ENCODE peak calls at places on chromosomes 16 and 17, in nine cellular contexts. X is GM23248, T is mammary epithelial cell, I is PC-3, V is endothelial cell of umbilical vein, M is neuronal stem cell, H is HCT116, N is OCI-LY7, F is hepatocyte. J is an unnamed sample. For H3K4me1, the result is how much of the 10 kb centered on the place peaks cover.

GRCh38 chr16:112153-112840 is 26.2 kb downstream of the NPRL3 start:
- DNase-seq in X (no peak), T (no peak), I (no peak), V (no peak), M (no peak), H (no peak), N (no peak), F (no peak), J (no peak)

GRCh38 chr17:76237859-76238313 is 2.4 kb downstream of the RNF157 start:
- DNase-seq in X (peak), T (no peak), I (no peak), V (no peak), M (no peak), H (no peak), N (no peak), F (peak), J (no peak)

GRCh38 chr17:21689604-21690003 is 2.7 kb upstream of the KCNJ18 start:
- DNase-seq in X (peak), T (peak), I (peak), V (peak), M (no peak), H (peak), N (no peak), F (peak), J (no peak)

GRCh38 chr17:12620200-12620720 is 45.4 kb upstream of the MYOCD start:
- DNase-seq in X (no peak), T (no peak), I (no peak), V (no peak), M (no peak), H (no peak), N (no peak), F (no peak), J (peak)

GRCh38 chr17:7897773-7898172 is 9.2 kb downstream of the CHD3 start:
- DNase-seq in X (peak), T (peak), I (peak), V (peak), M (no peak), H (no peak), N (no peak), F (peak), J (no peak)

GRCh38 chr17:41284043-41284442 is 8.5 kb downstream of the KRTAP9-7 start:
- DNase-seq in X (peak), T (no peak), I (no peak), V (peak), M (no peak), H (no peak), N (no peak), F (peak), J (no peak)

GRCh38 chr16:84562174-84562815 is 55.6 kb downstream of the COTL1 start:
- DNase-seq in X (no peak), T (no peak), I (no peak), V (no peak), M (no peak), H (no peak), N (peak), F (no peak), J (no peak)

GRCh38 chr17:46782250-46782953 is 36.1 kb downstream of the WNT3 start:
- DNase-seq in X (peak), T (peak), I (peak), V (peak), M (no peak), H (no peak), N (peak), F (peak), J (peak)

GRCh38 chr17:60971515-60972369 is 294.1 kb downstream of the BCAS3 start:
- DNase-seq in X (peak), T (peak), I (peak), V (peak), M (peak), H (peak), N (peak), F (peak), J (peak)

GRCh38 chr17:28267720-28268609 is 51.0 kb upstream of the TMEM97 start:
- DNase-seq in X (no peak), T (no peak), I (no peak), V (no peak), M (no peak), H (no peak), N (no peak), F (no peak), J (no peak)

GRCh38 chr16:87854053-87854906 is 15.0 kb downstream of the SLC7A5 start:
- DNase-seq in X (no peak), T (peak), I (peak), V (no peak), M (no peak), H (no peak), N (no peak), F (peak), J (no peak)

GRCh38 chr17:14052886-14053615 is 16.3 kb upstream of the COX10 start:
- DNase-seq in X (peak), T (peak), I (no peak), V (no peak), M (no peak), H (no peak), N (no peak), F (peak), J (no peak)

GRCh38 chr16:52386694-52387093 is 160.2 kb downstream of the TOX3 start:
- DNase-seq in X (no peak), T (no peak), I (no peak), V (no peak), M (no peak), H (no peak), N (no peak), F (no peak), J (no peak)

GRCh38 chr16:3017806-3018506 is at the start of gene CLDN6:
- DNase-seq in X (no peak), T (no peak), I (no peak), V (peak), M (peak), H (no peak), N (peak), F (peak), J (peak)

GRCh38 chr16:3014971-3015370 is 2.2 kb downstream of the CLDN9 start:
- DNase-seq in X (no peak), T (no peak), I (no peak), V (no peak), M (no peak), H (no peak), N (no peak), F (no peak), J (no peak)

GRCh38 chr16:3019594-3020246 is 448 bp upstream of the TNFRSF12A start:
- DNase-seq in X (no peak), T (no peak), I (no peak), V (no peak), M (no peak), H (no peak), N (no peak), F (no peak), J (no peak)

GRCh38 chr16:3015865-3016521 is 2.0 kb downstream of the CLDN6 start:
- DNase-seq in X (no peak), T (no peak), I (no peak), V (no peak), M (no peak), H (no peak), N (no peak), F (no peak), J (no peak)

GRCh38 chr16:3017262-3017805 is 649 bp downstream of the CLDN6 start:
- DNase-seq in X (no peak), T (no peak), I (no peak), V (no peak), M (no peak), H (no peak), N (no peak), F (no peak), J (peak)
- H3K4me1 ChIP-seq in X (under half), T (under half), I (under half), V (under half), M (under half), H (under half), N (under half), F (under half), J (under half)

GRCh38 chr17:43845772-43846171 is 1.2 kb upstream of the CD300LG start:
- DNase-seq in X (no peak), T (no peak), I (no peak), V (no peak), M (no peak), H (no peak), N (no peak), F (no peak), J (no peak)

GRCh38 chr17:43846963-43847369 is at the start of gene CD300LG:
- DNase-seq in X (peak), T (no peak), I (no peak), V (no peak), M (no peak), H (no peak), N (no peak), F (no peak), J (peak)

GRCh38 chr17:43844241-43844640 is 2.7 kb upstream of the CD300LG start:
- DNase-seq in X (no peak), T (no peak), I (no peak), V (no peak), M (no peak), H (no peak), N (no peak), F (no peak), J (no peak)

GRCh38 chr17:43848601-43849000 is 1.6 kb downstream of the CD300LG start:
- DNase-seq in X (no peak), T (no peak), I (no peak), V (no peak), M (no peak), H (no peak), N (no peak), F (no peak), J (no peak)

GRCh38 chr17:43846221-43846712 is 709 bp upstream of the CD300LG start:
- DNase-seq in X (peak), T (peak), I (peak), V (peak), M (peak), H (peak), N (peak), F (peak), J (peak)
- H2AFZ ChIP-seq in X (no peak), T (peak), I (peak), V (no peak), M (peak), H (peak), N (no peak), F (no peak), J (no peak)

GRCh38 chr17:81518785-81519283 is 6.2 kb upstream of the ACTG1 start:
- DNase-seq in X (peak), T (peak), I (peak), V (no peak), M (no peak), H (no peak), N (peak), F (peak), J (peak)

GRCh38 chr17:81518113-81518784 is 5.7 kb upstream of the ACTG1 start:
- DNase-seq in X (peak), T (no peak), I (peak), V (no peak), M (no peak), H (no peak), N (peak), F (no peak), J (peak)

GRCh38 chr17:81517339-81518112 is 4.9 kb upstream of the ACTG1 start:
- DNase-seq in X (peak), T (no peak), I (no peak), V (no peak), M (no peak), H (no peak), N (peak), F (no peak), J (peak)

GRCh38 chr17:81520021-81520894 is 7.7 kb upstream of the ACTG1 start:
- DNase-seq in X (no peak), T (no peak), I (no peak), V (no peak), M (no peak), H (no peak), N (no peak), F (no peak), J (peak)

GRCh38 chr17:81519284-81520020 is 6.9 kb upstream of the ACTG1 start:
- DNase-seq in X (peak), T (peak), I (peak), V (no peak), M (no peak), H (peak), N (peak), F (peak), J (peak)
- H3K4me1 ChIP-seq in X (under half), T (under half), I (under half), V (under half), M (under half), H (under half), N (half or more), F (half or more), J (under half)

GRCh38 chr17:69430488-69430887 is 16.0 kb downstream of the MAP2K6 start:
- DNase-seq in X (no peak), T (peak), I (no peak), V (peak), M (no peak), H (no peak), N (no peak), F (peak), J (no peak)
- H2AFZ ChIP-seq in X (no peak), T (peak), I (no peak), V (peak), M (peak), H (no peak), N (no peak), F (peak), J (no peak)

GRCh38 chr16:73034374-73034773 is 13.6 kb downstream of the ZFHX3 start:
- DNase-seq in X (no peak), T (no peak), I (no peak), V (no peak), M (no peak), H (no peak), N (no peak), F (no peak), J (no peak)
- H3K4me1 ChIP-seq in X (under half), T (under half), I (under half), V (under half), M (half or more), H (under half), N (under half), F (half or more), J (half or more)

DNA sequence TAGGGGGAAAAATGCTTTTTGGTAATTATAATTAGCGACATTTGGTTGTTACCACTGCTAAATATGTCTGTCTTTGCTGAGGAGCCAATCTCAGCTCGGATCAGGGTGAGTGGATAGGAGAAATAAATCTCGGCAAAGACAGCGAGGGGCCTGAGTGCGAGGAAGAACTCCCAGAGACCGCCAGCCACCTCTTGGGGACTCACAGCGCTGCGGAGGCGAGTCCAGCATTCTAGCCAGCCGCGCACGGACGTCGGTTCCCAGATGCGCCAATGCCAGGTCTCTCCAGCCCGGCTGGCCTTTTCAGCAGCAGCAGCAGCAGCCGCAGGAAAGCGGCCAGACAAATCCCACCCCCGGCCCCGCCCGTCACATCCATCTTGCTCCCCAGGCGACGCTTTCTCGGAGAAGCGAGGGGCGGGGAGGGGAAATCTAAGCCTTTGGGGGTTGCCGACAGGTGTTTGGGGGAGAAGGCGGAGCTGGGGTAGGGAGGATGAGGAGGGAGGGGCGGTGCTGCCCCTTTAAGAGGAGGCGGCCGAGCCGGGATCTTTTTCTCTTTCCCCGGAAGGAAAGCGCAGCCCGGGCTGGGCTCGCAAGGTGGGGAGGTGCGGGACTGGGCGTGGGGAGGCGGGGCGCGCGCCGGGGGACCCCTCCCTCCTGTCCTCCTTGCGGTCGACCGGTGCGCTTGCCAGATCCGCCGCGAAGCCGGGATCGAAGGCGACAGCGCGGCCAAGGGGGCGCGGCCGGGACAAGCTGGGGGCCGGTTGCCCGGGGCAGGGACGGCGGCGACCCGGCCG is at the start of gene ITGA3:
- DNase-seq in X (peak), T (peak), I (peak), V (peak), M (peak), H (peak), N (peak), F (peak), J (peak)
- H2AFZ ChIP-seq in X (peak), T (no peak), I (no peak), V (peak), M (peak), H (no peak), N (peak), F (peak), J (peak)

J was measured in neural progenitor cell.